ENCODE peak calls at places on chromosomes 3 and 15, in nine cellular contexts. U is Kasumi-1; N is stimulated activated naive CD4-positive, alpha-beta T cell; C is ELR; D is skeletal muscle cell; Z is neural crest cell; E is GF-D8; H is pancreas; V is fibroblast of the conjunctiva. W is an unnamed sample.

GRCh38 chr15:32872606-32873291 is 154.9 kb downstream of the GREM1 start:
- DNase-seq in U (no peak), N (no peak), C (no peak), D (peak), Z (no peak), E (no peak), H (peak), V (no peak), W (no peak)

GRCh38 chr15:81023483-81024264 is 23.0 kb downstream of the TLNRD1 start:
- DNase-seq in U (peak), N (no peak), C (peak), D (peak), Z (no peak), E (peak), H (no peak), V (peak), W (no peak)

GRCh38 chr3:30461311-30461710 is 145.1 kb upstream of the TGFBR2 start:
- DNase-seq in U (no peak), N (no peak), C (no peak), D (no peak), Z (no peak), E (no peak), H (no peak), V (no peak), W (no peak)

GRCh38 chr15:60358935-60359672 is 38.7 kb downstream of the ANXA2 start:
- DNase-seq in U (no peak), N (no peak), C (peak), D (peak), Z (no peak), E (no peak), H (no peak), V (no peak), W (no peak)

GRCh38 chr3:158702815-158703481 is 29.3 kb downstream of the RARRES1 start:
- DNase-seq in U (no peak), N (no peak), C (peak), D (no peak), Z (no peak), E (no peak), H (no peak), V (no peak), W (no peak)

GRCh38 chr15:100808691-100809090 is 70.9 kb upstream of the ALDH1A3 start:
- DNase-seq in U (no peak), N (no peak), C (no peak), D (no peak), Z (no peak), E (no peak), H (no peak), V (no peak), W (no peak)

GRCh38 chr3:194194757-194195086 is 58.8 kb downstream of the HES1 start:
- DNase-seq in U (no peak), N (no peak), C (no peak), D (no peak), Z (no peak), E (no peak), H (no peak), V (no peak), W (no peak)

GRCh38 chr15:65740148-65740547 is 51.9 kb downstream of the DENND4A start:
- DNase-seq in U (no peak), N (no peak), C (peak), D (no peak), Z (no peak), E (no peak), H (no peak), V (no peak), W (no peak)

GRCh38 chr3:128327606-128328031 is 139.1 kb downstream of the DNAJB8 start:
- DNase-seq in U (no peak), N (no peak), C (no peak), D (no peak), Z (no peak), E (no peak), H (no peak), V (no peak), W (no peak)

GRCh38 chr15:90981681-90982080 is 12.7 kb downstream of the PRC1 start:
- DNase-seq in U (no peak), N (no peak), C (no peak), D (no peak), Z (no peak), E (no peak), H (no peak), V (no peak), W (no peak)

GRCh38 chr3:32469151-32469874 is 33.3 kb downstream of the CMTM6 start:
- DNase-seq in U (no peak), N (no peak), C (no peak), D (peak), Z (no peak), E (no peak), H (no peak), V (peak), W (no peak)

GRCh38 chr3:153026026-153026425 is 136.0 kb upstream of the RAP2B start:
- DNase-seq in U (peak), N (no peak), C (peak), D (no peak), Z (no peak), E (no peak), H (no peak), V (peak), W (no peak)

GRCh38 chr3:184575701-184576100 is 14.1 kb downstream of the EPHB3 start:
- DNase-seq in U (no peak), N (no peak), C (no peak), D (no peak), Z (no peak), E (no peak), H (no peak), V (no peak), W (no peak)

GRCh38 chr15:93233710-93234109 is 144.7 kb upstream of the RGMA start:
- DNase-seq in U (no peak), N (no peak), C (no peak), D (no peak), Z (no peak), E (no peak), H (no peak), V (no peak), W (no peak)

GRCh38 chr15:83164409-83165404 is 42.9 kb downstream of the HDGFL3 start:
- DNase-seq in U (no peak), N (no peak), C (peak), D (peak), Z (no peak), E (no peak), H (no peak), V (no peak), W (no peak)

GRCh38 chr15:80743189-80743833 is 35.9 kb upstream of the CEMIP start:
- DNase-seq in U (no peak), N (no peak), C (peak), D (no peak), Z (no peak), E (no peak), H (no peak), V (no peak), W (no peak)

GRCh38 chr3:71087109-71088018 is 496.2 kb downstream of the FOXP1 start:
- DNase-seq in U (no peak), N (no peak), C (peak), D (no peak), Z (no peak), E (no peak), H (no peak), V (no peak), W (no peak)

GRCh38 chr3:150653110-150653561 is 50.0 kb downstream of the SELENOT start:
- DNase-seq in U (no peak), N (no peak), C (peak), D (no peak), Z (no peak), E (no peak), H (no peak), V (no peak), W (no peak)

GRCh38 chr15:72554471-72555425 is 80.6 kb downstream of the ARIH1 start:
- DNase-seq in U (no peak), N (no peak), C (peak), D (no peak), Z (no peak), E (no peak), H (no peak), V (no peak), W (no peak)